ENCODE peak calls at places on chromosomes 3 and 15, in four cellular contexts. R is HepG2, Q is K562, G is Panc1. U is an unnamed sample.

GRCh38 chr15:97479957-97480356 is 480.5 kb upstream of the ARRDC4 start:
- DNase-seq in G (no peak), Q (no peak), R (no peak), U (no peak)

GRCh38 chr3:13890377-13891016 is 10.6 kb upstream of the WNT7A start:
- DNase-seq in G (no peak), R (no peak), Q (peak; percentile 58), U (no peak)

GRCh38 chr3:139520028-139520737 is 19.4 kb downstream of the RBP1 start:
- DNase-seq in R (no peak), Q (peak; percentile 95), G (no peak), U (peak; percentile 69)

GRCh38 chr15:68797589-68798377 is 22.9 kb downstream of the ANP32A start:
- DNase-seq in R (no peak), G (no peak), Q (peak; percentile 38), U (no peak)

GRCh38 chr15:55742498-55742926 is 440 bp downstream of the PRTG start:
- DNase-seq in Q (no peak), R (no peak), G (no peak), U (no peak)

GRCh38 chr3:14166877-14167605 is 11.4 kb downstream of the XPC start:
- DNase-seq in G (no peak), Q (no peak), R (no peak), U (no peak)

GRCh38 chr3:168427830-168428471 is 332.2 kb upstream of the GOLIM4 start:
- DNase-seq in Q (no peak), R (no peak), G (no peak), U (no peak)

GRCh38 chr3:191008074-191008473 is 145.6 kb upstream of the GMNC start:
- DNase-seq in G (no peak), Q (no peak), R (no peak), U (no peak)

GRCh38 chr15:69325456-69325971 is 26.8 kb downstream of the PAQR5 start:
- DNase-seq in G (no peak), Q (no peak), R (no peak), U (no peak)

GRCh38 chr3:164897335-164897734 is 181.0 kb downstream of the SI start:
- DNase-seq in G (no peak), Q (no peak), R (no peak), U (no peak)

GRCh38 chr3:102537122-102537521 is 102.3 kb downstream of the ZPLD1 start:
- DNase-seq in G (no peak), R (no peak), Q (no peak), U (no peak)

GRCh38 chr3:113214917-113215595 is 3.7 kb downstream of the BOC start:
- DNase-seq in Q (no peak), R (no peak), G (no peak), U (no peak)

GRCh38 chr3:105866656-105867653 is 1.9 kb downstream of the CBLB start:
- DNase-seq in G (no peak), R (peak; percentile 72), Q (peak; percentile 22), U (no peak)

GRCh38 chr15:76398301-76398700 is 61.7 kb downstream of the ISL2 start:
- DNase-seq in G (no peak), R (no peak), Q (no peak), U (no peak)

GRCh38 chr15:76398702-76399101 is 62.1 kb downstream of the ISL2 start:
- DNase-seq in G (no peak), Q (no peak), R (no peak), U (no peak)

DNA sequence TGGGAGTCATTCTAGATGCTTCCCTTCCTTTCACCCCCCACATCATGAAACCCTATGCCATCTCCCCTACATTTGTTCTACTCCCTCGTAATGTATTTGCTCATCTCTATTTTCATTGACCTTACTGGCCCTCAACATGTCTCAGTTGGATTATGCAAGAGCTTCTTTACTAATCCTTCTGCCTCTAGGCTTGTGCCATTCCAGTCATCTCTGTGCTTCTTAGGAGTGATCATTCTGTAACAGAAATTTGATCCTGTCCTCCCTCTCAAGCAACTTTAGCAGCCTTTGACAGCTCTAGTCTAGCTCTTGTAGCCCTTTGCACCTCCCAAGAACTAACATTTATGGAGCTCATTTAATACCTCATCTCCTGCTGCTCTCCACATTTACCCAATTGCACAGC is 64.7 kb downstream of the ISL2 start:
- DNase-seq in Q (no peak), G (no peak), R (no peak), U (no peak)
- TF ChIP-seq TCF7L2 in Q (no peak), G (no peak), R (no peak), U (no peak)

GRCh38 chr3:7346364-7346763 is 485.4 kb downstream of the GRM7 start:
- DNase-seq in Q (no peak), R (no peak), G (no peak), U (no peak)

DNA sequence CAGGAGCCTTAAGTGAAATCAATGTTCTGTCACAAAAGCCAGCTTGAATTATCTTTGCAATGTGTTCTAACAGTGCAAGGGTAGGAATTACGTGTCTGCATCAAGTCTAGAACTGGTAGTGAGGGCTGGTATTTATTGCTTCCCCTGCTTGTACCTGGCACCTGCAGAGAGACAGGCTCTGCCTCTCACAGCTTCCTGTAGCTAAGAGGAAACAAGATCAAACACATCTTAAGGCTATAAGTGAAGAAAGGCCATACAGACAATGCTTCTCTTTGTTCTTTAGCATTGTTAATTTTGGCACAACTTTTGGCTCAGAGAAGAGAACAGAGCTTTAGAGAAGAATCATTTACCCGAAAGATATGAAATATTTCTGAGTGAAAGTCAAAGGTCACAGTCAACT is 479.9 kb downstream of the GRM7 start:
- DNase-seq in G (no peak), Q (no peak), R (no peak), U (peak; percentile 1)
- TF ChIP-seq TCF7L2 in G (no peak), Q (no peak), R (no peak), U (peak; percentile 72)

DNA sequence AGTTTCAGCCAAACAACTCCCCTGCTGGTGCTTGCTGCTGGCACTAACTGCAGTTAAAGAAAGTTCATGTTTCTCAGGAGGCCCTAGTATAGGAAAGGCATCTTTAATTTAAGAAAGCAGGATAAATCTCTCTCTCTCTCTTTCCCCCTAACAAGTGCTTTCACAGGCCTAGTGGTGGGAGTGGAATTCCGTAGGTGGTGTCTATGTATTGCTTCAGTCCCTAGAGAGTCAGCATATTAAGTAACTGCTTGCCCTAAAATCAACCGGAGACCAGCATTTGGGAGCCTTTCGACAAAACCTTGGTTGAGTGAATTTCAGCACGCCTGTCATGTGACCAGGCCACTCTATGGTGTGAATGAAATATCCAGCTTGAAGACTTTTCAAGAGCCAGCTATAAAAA is 169.2 kb upstream of the TGFBR2 start:
- DNase-seq in R (no peak), G (no peak), Q (no peak), U (no peak)
- TF ChIP-seq TCF7L2 in R (no peak), G (no peak), Q (no peak), U (no peak)

GRCh38 chr3:52397676-52398399 is 47.1 kb downstream of the SEMA3G start:
- DNase-seq in G (no peak), Q (no peak), R (no peak), U (no peak)

GRCh38 chr3:52399593-52399992 is 45.3 kb downstream of the SEMA3G start:
- DNase-seq in R (no peak), Q (no peak), G (no peak), U (no peak)

GRCh38 chr3:52398670-52399081 is 46.2 kb downstream of the SEMA3G start:
- DNase-seq in Q (no peak), R (no peak), G (no peak), U (no peak)

GRCh38 chr3:52400275-52400793 is 44.6 kb downstream of the SEMA3G start:
- DNase-seq in R (no peak), G (no peak), Q (no peak), U (no peak)

DNA sequence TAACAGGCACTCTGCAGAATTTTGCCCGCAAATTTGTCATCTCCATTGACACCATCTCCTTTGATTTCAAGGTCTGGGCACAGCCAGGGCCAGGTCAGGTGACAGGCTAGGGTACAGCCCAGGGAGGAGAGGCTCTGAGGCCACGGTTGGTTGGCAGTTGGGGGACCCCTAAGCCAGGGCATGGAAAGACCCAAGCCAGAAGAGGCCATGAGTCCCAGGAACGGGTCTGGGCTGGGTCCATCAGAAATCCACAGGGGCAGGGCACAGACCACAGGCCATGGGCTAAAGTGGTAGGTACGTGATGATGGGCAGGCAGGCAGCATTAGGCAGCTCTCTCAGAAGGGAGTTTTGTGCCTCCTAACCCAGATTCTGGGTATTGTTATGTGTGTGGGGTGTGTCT is 45.8 kb downstream of the SEMA3G start:
- DNase-seq in Q (no peak), R (no peak), G (no peak), U (no peak)
- TF ChIP-seq TCF7L2 in Q (no peak), R (no peak), G (no peak), U (no peak)

GRCh38 chr3:127746400-127747057 is 73.8 kb downstream of the ABTB1 start:
- DNase-seq in G (no peak), R (no peak), Q (peak; percentile 38), U (no peak)
- TF ChIP-seq TCF7L2 in G (no peak), R (no peak), Q (no peak), U (no peak)

DNA sequence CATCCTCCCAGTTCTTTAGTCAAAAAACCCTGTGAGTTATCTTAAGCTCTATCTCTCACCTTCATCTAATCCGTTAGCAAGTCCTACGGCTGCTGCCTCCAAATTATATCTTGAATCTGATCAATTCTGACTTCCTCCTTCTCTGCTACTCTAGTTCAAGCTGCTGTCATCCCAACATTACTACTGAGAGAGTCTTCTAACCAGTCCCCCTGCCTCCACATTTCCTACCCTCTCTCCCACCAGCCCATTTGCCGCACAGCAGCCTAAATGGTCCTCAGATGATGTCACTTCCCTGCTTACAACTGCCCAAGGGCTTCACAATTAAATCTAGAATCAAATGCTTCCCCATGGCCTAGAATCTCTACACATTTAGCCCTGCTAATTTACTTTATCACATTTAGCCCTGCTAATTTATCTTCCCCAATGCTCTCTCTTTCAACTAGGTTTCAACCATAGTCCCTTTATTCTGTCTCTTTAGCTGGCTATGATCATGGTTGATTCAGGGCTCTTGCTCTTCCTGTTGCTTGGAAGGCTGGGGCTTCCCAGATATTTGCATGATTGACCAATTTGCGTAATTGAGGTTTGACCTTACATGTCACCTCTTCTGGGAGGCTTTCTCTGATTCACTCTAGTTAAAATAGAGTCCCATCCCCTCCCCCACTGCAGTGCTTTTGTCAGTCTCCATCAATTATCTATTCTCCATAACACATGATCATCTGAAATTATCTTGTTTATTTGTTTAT is 11.0 kb upstream of the ARL14 start:
- DNase-seq in Q (no peak), G (no peak), R (no peak), U (no peak)
- TF ChIP-seq TCF7L2 in Q (no peak), G (no peak), R (no peak), U (no peak)

GRCh38 chr15:59892995-59893394 is 111.1 kb upstream of the FOXB1 start:
- DNase-seq in R (no peak), Q (no peak), G (no peak), U (no peak)

GRCh38 chr15:59896652-59897051 is 107.5 kb upstream of the FOXB1 start:
- DNase-seq in G (no peak), Q (no peak), R (no peak), U (no peak)

GRCh38 chr15:59894835-59895234 is 109.3 kb upstream of the FOXB1 start:
- DNase-seq in G (no peak), Q (no peak), R (no peak), U (no peak)
- TF ChIP-seq TCF7L2 in G (no peak), Q (no peak), R (no peak), U (no peak)

DNA sequence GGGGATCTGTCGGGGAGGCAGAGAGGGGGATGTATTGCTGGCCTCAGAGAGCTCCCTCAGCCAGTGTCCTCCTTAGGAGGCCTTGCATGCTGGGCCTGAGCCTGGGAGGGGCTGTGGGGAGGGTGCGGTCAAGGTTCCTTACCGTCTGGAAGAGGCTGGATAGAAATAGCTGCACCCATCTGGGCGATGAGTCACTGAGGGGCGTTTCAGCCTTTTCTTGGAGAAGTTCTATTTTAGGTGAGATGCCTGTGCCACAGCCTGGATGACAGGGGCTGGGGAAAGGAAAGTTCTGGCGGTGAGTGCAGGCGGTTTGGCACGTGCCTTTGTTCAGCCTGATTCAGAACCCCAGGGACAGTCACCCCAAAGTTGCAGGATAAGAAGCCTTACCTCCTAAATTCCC is 35.7 kb upstream of the APEH start:
- DNase-seq in R (no peak), G (no peak), Q (peak; percentile 81), U (peak; percentile 57)
- TF ChIP-seq TCF7L2 in R (no peak), G (no peak), Q (no peak), U (no peak)

U was measured in HCT116.